ENCODE peak calls at places on chromosomes 4 and X, in six cellular contexts. N, V, U, B, A and Q are unnamed samples.
A peak's percentile ranks its signal among the peaks of the same experiment; 100 is the strongest.

GRCh38 chrX:1502241-1502640 is 34.7 kb downstream of the P2RY8 start:
- DNase-seq in N (no peak), V (no peak), A (no peak), B (no peak), U (no peak), Q (no peak)

GRCh38 chr4:22482250-22483127 is 33.4 kb downstream of the ADGRA3 start:
- DNase-seq in U (no peak), B (no peak), N (no peak), V (no peak), A (no peak), Q (no peak)

GRCh38 chrX:141982296-141982695 is 78.6 kb downstream of the MAGEC1 start:
- DNase-seq in B (no peak), A (no peak), N (no peak), U (no peak), V (no peak), Q (no peak)

GRCh38 chr4:25368315-25368714 is 8.7 kb upstream of the ANAPC4 start:
- DNase-seq in B (peak; percentile 37), N (peak; percentile 36), V (no peak), U (no peak), A (no peak), Q (no peak)

GRCh38 chr4:157222764-157223145 is 2.2 kb downstream of the GRIA2 start:
- DNase-seq in A (no peak), B (no peak), N (no peak), U (no peak), V (no peak), Q (no peak)

GRCh38 chrX:2325076-2325784 is 175.5 kb downstream of the DHRSX start:
- DNase-seq in U (no peak), A (peak; percentile 91), B (peak; percentile 86), N (peak; percentile 82), V (peak; percentile 96), Q (peak; percentile 89)

GRCh38 chr4:2652415-2653155 is 103.6 kb downstream of the TNIP2 start:
- DNase-seq in U (no peak), B (peak; percentile 3), A (no peak), N (no peak), V (peak; percentile 30), Q (no peak)

GRCh38 chr4:78552398-78553396 is 1.1 kb downstream of the ANXA3 start:
- DNase-seq in V (no peak), B (no peak), U (no peak), A (no peak), N (peak; percentile 42), Q (no peak)

GRCh38 chr4:149706942-149707341 is 108.7 kb downstream of the IQCM start:
- DNase-seq in N (no peak), V (no peak), B (no peak), A (no peak), U (no peak), Q (no peak)

GRCh38 chr4:7942019-7942556 is 2.4 kb upstream of the AFAP1 start:
- DNase-seq in U (no peak), N (no peak), V (peak; percentile 53), A (no peak), B (no peak), Q (no peak)

GRCh38 chr4:122500852-122501501 is 44.5 kb upstream of the IL2 start:
- DNase-seq in V (no peak), U (no peak), A (no peak), N (peak; percentile 85), B (no peak), Q (no peak)

GRCh38 chr4:125115476-125115875 is 199.3 kb upstream of the FAT4 start:
- DNase-seq in N (peak; percentile 34), B (no peak), A (no peak), V (no peak), U (no peak), Q (no peak)

GRCh38 chrX:107602694-107603239 is 25.5 kb upstream of the PRPS1 start:
- DNase-seq in A (peak; percentile 34), N (no peak), U (no peak), V (no peak), B (no peak), Q (no peak)

GRCh38 chrX:19883878-19884277 is 3.5 kb downstream of the SH3KBP1 start:
- DNase-seq in V (no peak), B (no peak), N (no peak), A (no peak), U (no peak), Q (no peak)

GRCh38 chr4:108272046-108272445 is 103.3 kb upstream of the LEF1 start:
- DNase-seq in V (no peak), A (no peak), B (no peak), U (no peak), N (no peak), Q (no peak)

GRCh38 chrX:11724122-11725017 is 33.7 kb upstream of the MSL3 start:
- DNase-seq in V (no peak), B (no peak), A (no peak), U (no peak), N (peak; percentile 56), Q (no peak)

GRCh38 chr4:126479709-126480108 is 1153.0 kb upstream of the INTU start:
- DNase-seq in B (no peak), A (no peak), N (no peak), U (no peak), V (no peak), Q (no peak)

GRCh38 chr4:160318567-160319220 is 1215.8 kb downstream of the RAPGEF2 start:
- DNase-seq in B (no peak), V (no peak), U (no peak), N (no peak), A (no peak), Q (no peak)

GRCh38 chrX:20514358-20514757 is 247.6 kb upstream of the RPS6KA3 start:
- DNase-seq in A (no peak), B (no peak), V (no peak), U (peak; percentile 2), N (peak; percentile 69), Q (no peak)

GRCh38 chrX:46876901-46877300 is 35.3 kb upstream of the JADE3 start:
- DNase-seq in B (no peak), V (no peak), N (no peak), U (no peak), A (no peak), Q (no peak)

GRCh38 chr4:174604198-174604597 is 81.9 kb upstream of the HPGD start:
- DNase-seq in A (no peak), V (no peak), N (peak; percentile 60), B (no peak), U (no peak), Q (no peak)

DNA sequence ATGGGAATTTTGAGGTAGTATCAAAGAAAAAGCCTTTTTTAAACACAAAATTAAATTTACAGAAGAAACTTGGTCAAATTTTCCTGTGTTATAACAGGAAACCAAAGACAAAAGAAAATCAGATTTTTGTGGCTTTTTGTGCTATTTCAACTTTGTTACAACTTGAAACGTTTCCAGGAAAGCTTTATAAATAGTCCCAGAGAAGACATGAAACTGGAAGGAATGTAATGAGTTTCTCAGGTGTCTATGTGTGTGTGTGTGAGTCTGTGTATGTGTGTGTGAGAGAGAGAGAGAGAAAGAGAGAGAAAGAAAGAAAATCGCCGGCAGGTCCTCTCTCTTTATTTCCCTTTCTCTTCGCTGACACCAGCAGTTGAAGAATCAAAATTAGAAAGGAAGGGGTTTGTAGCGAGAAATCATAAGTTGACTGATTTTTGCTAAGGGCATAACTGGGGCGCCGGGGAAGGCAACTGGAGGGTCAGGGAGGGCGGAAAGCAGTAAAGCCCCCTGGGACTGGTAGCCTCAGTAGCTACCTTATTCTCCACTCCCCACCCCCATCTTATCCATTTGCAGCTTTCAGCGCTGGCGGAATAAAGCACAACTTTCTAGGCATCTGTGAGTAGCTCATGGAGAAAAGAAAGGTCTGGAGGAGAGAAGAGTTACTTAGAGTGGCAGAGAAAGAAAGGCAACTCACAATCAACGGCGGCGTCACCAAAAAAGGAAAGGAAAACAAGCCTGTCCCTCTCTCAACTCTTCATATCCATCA is 1.4 kb downstream of the TMEM47 start:
- DNase-seq in A (no peak), N (peak; percentile 39), V (no peak), U (no peak), B (no peak), Q (no peak)
- H3K4me3 ChIP-seq in A (peak overlapping the region; percentile 26), N (peak overlapping the region; percentile 77), V (peak overlapping the region; percentile 50), U (peak overlapping the region; percentile 83), B (peak overlapping the region; percentile 53), Q (peak overlapping the region; percentile 84)

DNA sequence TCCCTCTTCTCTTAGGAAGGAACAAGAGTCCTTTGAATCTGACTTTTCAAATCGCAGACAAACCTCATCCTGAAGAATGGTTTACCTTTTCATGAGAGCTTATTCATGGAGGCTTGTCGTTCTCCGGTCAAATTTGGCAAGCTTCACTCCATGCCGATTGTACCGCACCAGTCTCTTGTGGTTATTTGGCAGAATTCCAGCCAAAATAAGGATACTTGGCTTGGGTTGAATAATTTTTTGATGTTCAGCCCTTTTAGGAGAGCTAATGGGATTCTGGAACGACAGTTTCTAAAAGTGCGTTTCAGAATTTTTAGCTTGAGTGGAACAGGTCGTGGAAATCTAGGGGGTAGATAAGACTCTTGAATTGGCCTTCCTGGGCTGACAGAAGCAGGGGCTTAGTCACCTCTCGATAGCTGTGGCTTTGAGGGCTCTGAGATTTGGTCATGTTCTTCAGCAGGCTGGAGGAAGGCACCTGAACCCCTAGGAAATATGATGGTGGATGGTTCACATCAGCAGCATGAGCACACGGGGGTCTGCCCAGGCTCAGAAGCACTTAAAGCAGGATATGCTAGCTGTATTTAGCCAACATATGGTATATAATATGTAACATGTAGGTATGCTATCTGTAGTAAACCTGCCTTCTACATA is 1.5 kb downstream of the KLHL2 start:
- DNase-seq in U (no peak), A (no peak), V (no peak), B (no peak), N (peak; percentile 34), Q (no peak)
- H3K27ac ChIP-seq in U (no peak overlapping the region), A (no peak overlapping the region), V (no peak overlapping the region), B (no peak overlapping the region), N (no peak overlapping the region), Q (no peak overlapping the region)

GRCh38 chr4:15779336-15779735 is 1.2 kb downstream of the CD38 start:
- DNase-seq in A (peak; percentile 69), B (peak; percentile 65), U (no peak), N (peak; percentile 87), V (peak; percentile 71), Q (no peak)

GRCh38 chr4:15776871-15777648 is 1.1 kb upstream of the CD38 start:
- DNase-seq in A (no peak), V (no peak), N (no peak), B (no peak), U (no peak), Q (no peak)

GRCh38 chr4:15778742-15779231 is 659 bp downstream of the CD38 start:
- DNase-seq in V (peak; percentile 66), B (no peak), U (no peak), N (peak; percentile 32), A (peak; percentile 67), Q (no peak)

GRCh38 chr4:15777697-15778096 is 431 bp upstream of the CD38 start:
- DNase-seq in U (no peak), V (no peak), A (no peak), N (no peak), B (no peak), Q (no peak)

DNA sequence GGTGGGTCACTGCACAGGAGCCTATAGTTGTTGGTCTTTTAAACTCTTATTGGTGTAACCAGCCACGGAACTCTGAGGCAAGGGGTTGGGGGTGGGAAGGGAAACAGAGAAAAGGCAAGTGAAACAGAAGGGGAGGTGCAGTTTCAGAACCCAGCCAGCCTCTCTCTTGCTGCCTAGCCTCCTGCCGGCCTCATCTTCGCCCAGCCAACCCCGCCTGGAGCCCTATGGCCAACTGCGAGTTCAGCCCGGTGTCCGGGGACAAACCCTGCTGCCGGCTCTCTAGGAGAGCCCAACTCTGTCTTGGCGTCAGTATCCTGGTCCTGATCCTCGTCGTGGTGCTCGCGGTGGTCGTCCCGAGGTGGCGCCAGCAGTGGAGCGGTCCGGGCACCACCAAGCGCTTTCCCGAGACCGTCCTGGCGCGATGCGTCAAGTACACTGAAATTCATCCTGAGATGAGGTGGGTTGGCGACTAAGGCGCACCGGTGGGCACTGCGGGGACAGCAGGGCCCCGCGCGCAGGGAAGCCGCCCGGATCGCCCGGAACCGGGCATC is at the start of gene CD38:
- DNase-seq in B (no peak), A (peak; percentile 47), N (peak; percentile 20), V (peak; percentile 69), U (no peak), Q (no peak)
- H3K4me3 ChIP-seq in B (peak within 1 kb of the TSS; percentile 40), A (peak within 1 kb of the TSS; percentile 57), N (peak within 1 kb of the TSS; percentile 33), V (peak within 1 kb of the TSS; percentile 31), U (peak within 1 kb of the TSS; percentile 73), Q (peak within 1 kb of the TSS; percentile 76)

GRCh38 chr4:114561590-114561989 is 37.0 kb upstream of the UGT8 start:
- DNase-seq in V (no peak), N (no peak), A (peak; percentile 18), U (no peak), B (no peak), Q (no peak)
- H3K27ac ChIP-seq in V (no peak overlapping the region), N (no peak overlapping the region), A (no peak overlapping the region), U (no peak overlapping the region), B (no peak overlapping the region), Q (no peak overlapping the region)